ENCODE peak calls at places on chromosome 18, in ten cellular contexts. F is Calu3, T is Peyer's patch, G is esophagus squamous epithelium, V is cardiac muscle cell, Y is WTC11, A is AG09319, B is neural crest cell, R is nephron progenitor cell, S is progenitor cell of endocrine pancreas. J is an unnamed sample.

GRCh38 chr18:34592961-34593382 is 117.1 kb upstream of the DTNA start:
- DNase-seq in F (peak; percentile 9), T (no peak), G (no peak), V (peak; percentile 71), Y (peak; percentile 43), A (no peak), B (peak; percentile 5), R (peak; percentile 47), S (peak; percentile 12), J (no peak)

GRCh38 chr18:46073474-46074331 is 1.6 kb upstream of the PSTPIP2 start:
- DNase-seq in F (peak; percentile 72), T (peak; percentile 72), G (no peak), V (peak; percentile 76), Y (peak; percentile 36), A (peak; percentile 15), B (peak; percentile 70), R (peak; percentile 58), S (peak; percentile 26), J (no peak)

GRCh38 chr18:10412933-10413332 is 41.5 kb upstream of the APCDD1 start:
- DNase-seq in F (no peak), T (no peak), G (no peak), V (no peak), Y (no peak), A (no peak), B (no peak), R (no peak), S (no peak), J (no peak)

GRCh38 chr18:45168883-45169585 is 446.2 kb upstream of the SLC14A2 start:
- DNase-seq in F (no peak), T (no peak), G (no peak), V (peak; percentile 66), Y (no peak), A (peak; percentile 57), B (no peak), R (no peak), S (no peak), J (no peak)

GRCh38 chr18:28267276-28267675 is 90.3 kb upstream of the CDH2 start:
- DNase-seq in F (no peak), T (no peak), G (no peak), V (no peak), Y (no peak), A (no peak), B (no peak), R (no peak), S (no peak), J (no peak)

GRCh38 chr18:68713791-68714190 is 1.1 kb downstream of the TMX3 start:
- DNase-seq in F (no peak), T (no peak), G (no peak), V (peak; percentile 16), Y (no peak), A (no peak), B (no peak), R (no peak), S (no peak), J (no peak)

GRCh38 chr18:50870138-50870845 is 8.6 kb upstream of the ME2 start:
- DNase-seq in F (peak; percentile 61), T (no peak), G (no peak), V (peak; percentile 36), Y (no peak), A (no peak), B (no peak), R (no peak), S (no peak), J (peak; percentile 66)

GRCh38 chr18:8357320-8357719 is 251.9 kb upstream of the RAB12 start:
- DNase-seq in F (no peak), T (no peak), G (no peak), V (no peak), Y (no peak), A (no peak), B (no peak), R (no peak), S (no peak), J (no peak)

GRCh38 chr18:8348051-8348450 is 261.2 kb upstream of the RAB12 start:
- DNase-seq in F (no peak), T (no peak), G (no peak), V (no peak), Y (no peak), A (no peak), B (no peak), R (no peak), S (no peak), J (no peak)

DNA sequence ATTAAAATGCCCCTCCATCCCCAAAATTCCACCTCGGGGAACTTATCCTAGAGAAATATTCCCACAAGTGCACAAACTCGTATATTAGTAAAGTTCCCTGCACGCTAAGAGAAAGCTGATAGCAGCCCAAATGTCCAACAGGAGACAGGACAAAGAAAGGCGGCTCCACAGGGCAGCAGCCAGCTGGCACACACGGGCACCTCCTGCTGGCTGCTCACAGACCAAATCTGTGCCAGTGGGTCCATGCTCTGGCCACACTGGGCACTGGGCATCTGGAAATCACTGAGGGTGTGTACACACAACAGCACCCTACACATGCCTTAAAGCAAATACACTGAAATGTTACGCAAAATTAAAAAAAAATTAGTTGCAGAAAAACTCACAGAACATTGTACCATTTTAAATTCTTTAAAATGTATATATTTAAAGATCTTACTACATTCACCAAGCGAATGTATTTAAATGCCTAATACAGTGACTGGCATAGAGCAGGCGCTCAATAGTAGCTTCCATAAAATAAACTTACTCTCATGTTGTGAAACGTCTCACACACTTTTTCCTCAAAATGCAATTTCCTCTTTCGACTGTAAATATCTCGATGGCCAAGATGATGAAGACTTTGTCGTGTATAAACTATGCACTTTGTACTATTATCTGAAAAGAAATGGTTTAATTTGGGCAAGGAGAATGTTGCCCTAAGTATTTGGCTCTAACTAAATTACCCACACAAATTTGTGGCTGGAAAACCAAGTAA is 19.4 kb downstream of the ZNF516 start:
- DNase-seq in F (no peak), T (no peak), G (no peak), V (no peak), Y (no peak), A (no peak), B (no peak), R (no peak), S (no peak), J (no peak)
- TF ChIP-seq CTCF in F (no peak), T (no peak), G (no peak), V (no peak), Y (no peak), A (peak; percentile 6), B (no peak), R (no peak), S (no peak), J (no peak)

DNA sequence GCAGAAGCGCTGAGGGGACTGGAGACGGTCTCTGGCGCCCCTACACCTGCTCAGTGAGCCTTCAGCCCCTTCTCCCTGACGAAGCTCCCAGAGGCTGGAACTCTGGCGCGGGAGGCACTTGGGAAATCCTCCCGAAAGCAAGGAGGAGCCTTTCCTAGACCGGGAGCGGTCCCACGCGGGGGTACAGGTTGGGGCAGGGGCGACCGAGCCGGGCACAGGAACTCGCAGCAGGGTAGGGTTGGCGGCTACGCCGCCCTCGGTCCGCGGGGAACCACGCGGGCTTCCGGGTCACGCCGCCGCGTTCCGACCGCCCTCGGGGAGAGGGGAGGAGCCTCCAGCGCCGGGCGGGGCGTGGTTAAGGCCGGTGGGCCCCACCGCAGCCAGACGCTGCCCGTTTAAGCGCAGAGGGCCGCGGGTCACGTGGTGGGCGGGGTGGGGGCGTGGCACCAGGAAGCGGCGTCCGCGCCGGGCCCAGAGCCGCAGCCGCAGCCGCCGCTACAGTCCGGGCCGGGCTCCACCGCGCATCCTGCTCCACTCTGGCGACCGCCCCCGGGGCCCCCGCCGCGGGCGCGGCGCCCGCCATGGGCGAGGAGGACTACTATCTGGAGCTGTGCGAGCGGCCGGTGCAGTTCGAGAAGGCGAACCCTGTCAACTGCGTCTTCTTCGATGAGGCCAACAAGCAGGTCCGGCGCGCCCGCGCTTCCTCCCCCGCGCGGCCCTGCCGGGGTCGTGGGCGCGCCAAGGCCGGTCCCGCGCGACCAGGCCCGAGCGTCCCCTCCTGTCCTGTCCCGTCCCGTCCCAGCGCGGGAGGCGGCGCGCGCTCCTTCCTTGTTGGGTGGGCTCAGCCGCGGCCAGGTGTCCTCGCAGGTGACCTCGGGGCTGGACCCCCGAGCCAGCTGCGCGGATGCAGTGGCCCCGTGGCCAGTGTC is at the start of gene RMC1:
- DNase-seq in F (peak; percentile 98), T (peak; percentile 98), G (peak; percentile 85), V (peak; percentile 96), Y (peak; percentile 96), A (peak; percentile 77), B (peak; percentile 92), R (peak; percentile 99), S (peak; percentile 96), J (peak; percentile 99)
- TF ChIP-seq CTCF in F (no peak), T (no peak), G (no peak), V (no peak), Y (no peak), A (no peak), B (no peak), R (no peak), S (peak; percentile 35), J (no peak)

DNA sequence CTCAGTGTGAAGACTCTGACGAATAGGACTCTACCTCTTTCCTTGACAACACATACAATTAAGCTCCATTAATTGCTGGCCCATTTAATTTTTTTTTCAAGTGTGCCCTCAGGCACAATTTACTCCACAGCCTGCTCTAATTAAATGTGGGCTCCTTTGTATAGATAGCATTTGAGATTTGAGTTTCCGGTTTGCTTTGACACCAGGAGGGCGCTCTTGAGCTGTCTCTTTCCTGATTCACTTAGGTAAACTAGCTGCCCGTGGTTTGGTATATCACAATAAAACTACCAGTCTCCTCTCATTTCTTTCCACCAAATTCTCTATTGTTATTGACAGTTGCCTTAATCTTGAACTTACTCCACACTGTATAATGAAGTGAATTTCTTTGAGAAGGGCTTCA is 666.0 kb downstream of the DSC3 start:
- DNase-seq in F (peak; percentile 13), T (no peak), G (no peak), V (no peak), Y (peak; percentile 62), A (no peak), B (no peak), R (no peak), S (no peak), J (no peak)
- TF ChIP-seq CTCF in F (no peak), T (no peak), G (no peak), V (no peak), Y (peak; percentile 51), A (no peak), B (peak; percentile 27), R (no peak), S (no peak), J (no peak)

GRCh38 chr18:76482971-76483691 is 11.9 kb downstream of the ZNF516 start:
- DNase-seq in F (no peak), T (no peak), G (no peak), V (no peak), Y (no peak), A (no peak), B (no peak), R (no peak), S (no peak), J (no peak)

GRCh38 chr18:76479351-76480238 is 15.4 kb downstream of the ZNF516 start:
- DNase-seq in F (no peak), T (no peak), G (no peak), V (no peak), Y (no peak), A (no peak), B (no peak), R (no peak), S (no peak), J (no peak)

GRCh38 chr18:76482267-76482666 is 12.8 kb downstream of the ZNF516 start:
- DNase-seq in F (no peak), T (no peak), G (no peak), V (no peak), Y (no peak), A (no peak), B (no peak), R (no peak), S (no peak), J (no peak)

GRCh38 chr18:76483780-76484179 is 11.3 kb downstream of the ZNF516 start:
- DNase-seq in F (no peak), T (peak; percentile 74), G (no peak), V (no peak), Y (no peak), A (no peak), B (no peak), R (no peak), S (no peak), J (no peak)

GRCh38 chr18:76480913-76481312 is 14.1 kb downstream of the ZNF516 start:
- DNase-seq in F (no peak), T (no peak), G (no peak), V (no peak), Y (peak; percentile 45), A (no peak), B (no peak), R (no peak), S (no peak), J (no peak)
- TF ChIP-seq CTCF in F (peak; percentile 34), T (no peak), G (no peak), V (peak; percentile 18), Y (peak; percentile 19), A (no peak), B (peak; percentile 45), R (peak; percentile 19), S (peak; percentile 40), J (no peak)

J was measured in upper lobe of right lung.